ENCODE peak calls at places on chromosomes 13 and 19, in five cellular contexts. One of them, this sample, is unnamed.

GRCh38 chr13:96728463-96728862 is 265.8 kb downstream of the OXGR1 start:
- DNase-seq in right atrium auricular region: no peak
- DNase-seq in fibroblast of lung: no peak
- DNase-seq in AG09309: no peak
- DNase-seq in CD8-positive, alpha-beta T cell: no peak
- DNase-seq in this sample: no peak

GRCh38 chr13:80367473-80367872 is 26.5 kb upstream of the SPRY2 start:
- DNase-seq in right atrium auricular region: no peak
- DNase-seq in fibroblast of lung: no peak
- DNase-seq in AG09309: no peak
- DNase-seq in CD8-positive, alpha-beta T cell: no peak
- DNase-seq in this sample: no peak

GRCh38 chr19:19562665-19563347 is 24.7 kb downstream of the CILP2 start:
- DNase-seq in right atrium auricular region: no peak
- DNase-seq in fibroblast of lung: no peak
- DNase-seq in AG09309: no peak
- DNase-seq in CD8-positive, alpha-beta T cell: peak
- DNase-seq in this sample: no peak

GRCh38 chr13:77874406-77874805 is 44.2 kb downstream of the EDNRB start:
- DNase-seq in right atrium auricular region: no peak
- DNase-seq in fibroblast of lung: peak
- DNase-seq in AG09309: no peak
- DNase-seq in CD8-positive, alpha-beta T cell: no peak
- DNase-seq in this sample: peak

GRCh38 chr19:49458567-49458903 is 5.5 kb downstream of the ALDH16A1 start:
- DNase-seq in right atrium auricular region: no peak
- DNase-seq in fibroblast of lung: no peak
- DNase-seq in AG09309: no peak
- DNase-seq in CD8-positive, alpha-beta T cell: no peak
- DNase-seq in this sample: no peak

GRCh38 chr13:50643055-50643454 is 200.4 kb downstream of the DLEU7 start:
- DNase-seq in right atrium auricular region: no peak
- DNase-seq in fibroblast of lung: no peak
- DNase-seq in AG09309: no peak
- DNase-seq in CD8-positive, alpha-beta T cell: no peak
- DNase-seq in this sample: no peak

GRCh38 chr19:4732680-4733114 is 9.1 kb upstream of the DPP9 start:
- DNase-seq in right atrium auricular region: no peak
- DNase-seq in fibroblast of lung: peak
- DNase-seq in AG09309: no peak
- DNase-seq in CD8-positive, alpha-beta T cell: peak
- DNase-seq in this sample: peak

GRCh38 chr19:21604941-21605548 is 99.6 kb downstream of the ZNF429 start:
- DNase-seq in right atrium auricular region: no peak
- DNase-seq in fibroblast of lung: peak
- DNase-seq in AG09309: no peak
- DNase-seq in CD8-positive, alpha-beta T cell: no peak
- DNase-seq in this sample: peak

GRCh38 chr13:113077566-113077952 is 28.0 kb upstream of the F7 start:
- DNase-seq in right atrium auricular region: no peak
- DNase-seq in fibroblast of lung: no peak
- DNase-seq in AG09309: no peak
- DNase-seq in CD8-positive, alpha-beta T cell: no peak
- DNase-seq in this sample: no peak

GRCh38 chr13:112438515-112438914 is 62.4 kb downstream of the SPACA7 start:
- DNase-seq in right atrium auricular region: no peak
- DNase-seq in fibroblast of lung: no peak
- DNase-seq in AG09309: no peak
- DNase-seq in CD8-positive, alpha-beta T cell: no peak
- DNase-seq in this sample: no peak

GRCh38 chr13:71789952-71790351 is 77.1 kb downstream of the DACH1 start:
- DNase-seq in right atrium auricular region: no peak
- DNase-seq in fibroblast of lung: peak
- DNase-seq in AG09309: no peak
- DNase-seq in CD8-positive, alpha-beta T cell: no peak
- DNase-seq in this sample: peak

GRCh38 chr13:42274386-42275097 is 2.6 kb downstream of the AKAP11 start:
- DNase-seq in right atrium auricular region: no peak
- DNase-seq in fibroblast of lung: no peak
- DNase-seq in AG09309: no peak
- DNase-seq in CD8-positive, alpha-beta T cell: no peak
- DNase-seq in this sample: no peak

GRCh38 chr13:107864543-107865460 is 350.5 kb downstream of the LIG4 start:
- DNase-seq in right atrium auricular region: no peak
- DNase-seq in fibroblast of lung: peak
- DNase-seq in AG09309: no peak
- DNase-seq in CD8-positive, alpha-beta T cell: no peak
- DNase-seq in this sample: peak

GRCh38 chr19:56076413-56076998 is 44.6 kb downstream of the ZNF787 start:
- DNase-seq in right atrium auricular region: no peak
- DNase-seq in fibroblast of lung: peak
- DNase-seq in AG09309: peak
- DNase-seq in CD8-positive, alpha-beta T cell: peak
- DNase-seq in this sample: peak

GRCh38 chr13:33524086-33524485 is 238.5 kb upstream of the STARD13 start:
- DNase-seq in right atrium auricular region: no peak
- DNase-seq in fibroblast of lung: peak
- DNase-seq in AG09309: peak
- DNase-seq in CD8-positive, alpha-beta T cell: no peak
- DNase-seq in this sample: peak

GRCh38 chr13:99465454-99465853 is 35.8 kb upstream of the TM9SF2 start:
- DNase-seq in right atrium auricular region: no peak
- DNase-seq in fibroblast of lung: no peak
- DNase-seq in AG09309: no peak
- DNase-seq in CD8-positive, alpha-beta T cell: no peak
- DNase-seq in this sample: no peak
- H3K4me3 ChIP-seq in right atrium auricular region: no peak
- H3K4me3 ChIP-seq in fibroblast of lung: no peak
- H3K4me3 ChIP-seq in AG09309: no peak
- H3K4me3 ChIP-seq in CD8-positive, alpha-beta T cell: no peak
- H3K4me3 ChIP-seq in this sample: no peak

DNA sequence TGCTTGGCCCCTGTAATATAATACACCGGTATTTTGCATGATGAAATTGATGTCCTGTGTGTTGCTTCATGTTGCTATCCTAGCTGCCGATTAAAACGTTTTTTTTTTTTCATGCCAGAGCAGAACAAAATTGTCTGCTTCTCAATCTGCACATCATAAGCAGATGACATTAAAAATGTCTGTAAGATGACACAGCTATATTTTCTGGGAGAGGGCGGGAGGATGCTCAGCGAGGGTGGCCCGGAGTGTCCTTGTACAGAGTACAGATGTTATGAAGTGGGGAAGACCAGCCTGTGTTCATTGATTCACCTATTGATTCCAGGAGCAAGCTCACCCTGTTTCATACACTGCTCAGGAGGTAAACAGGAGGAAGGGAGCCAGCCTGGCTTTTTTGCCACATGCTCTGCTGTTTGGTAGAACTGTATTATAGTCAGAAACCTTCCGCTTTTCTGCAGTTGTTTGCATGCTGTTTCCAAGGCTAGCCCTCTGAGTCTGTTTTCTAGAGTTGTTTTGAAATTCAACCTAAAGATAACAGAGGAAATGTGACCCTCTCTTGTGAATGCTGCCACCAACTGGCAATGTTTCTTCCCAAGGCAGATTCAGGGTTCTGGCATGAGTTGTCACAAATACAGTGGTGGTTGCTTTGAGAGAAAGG is 4.7 kb upstream of the IRS2 start:
- DNase-seq in right atrium auricular region: no peak
- DNase-seq in fibroblast of lung: peak
- DNase-seq in AG09309: no peak
- DNase-seq in CD8-positive, alpha-beta T cell: peak
- DNase-seq in this sample: peak
- TF ChIP-seq CTCF in right atrium auricular region: peak
- TF ChIP-seq CTCF in fibroblast of lung: peak
- TF ChIP-seq CTCF in AG09309: peak
- TF ChIP-seq CTCF in CD8-positive, alpha-beta T cell: peak
- TF ChIP-seq CTCF in this sample: peak

GRCh38 chr19:15031675-15032074 is 17.6 kb upstream of the CASP14 start:
- DNase-seq in right atrium auricular region: no peak
- DNase-seq in fibroblast of lung: no peak
- DNase-seq in AG09309: no peak
- DNase-seq in CD8-positive, alpha-beta T cell: no peak
- DNase-seq in this sample: no peak
- H3K4me3 ChIP-seq in right atrium auricular region: no peak
- H3K4me3 ChIP-seq in fibroblast of lung: no peak
- H3K4me3 ChIP-seq in AG09309: no peak
- H3K4me3 ChIP-seq in CD8-positive, alpha-beta T cell: no peak
- H3K4me3 ChIP-seq in this sample: no peak

GRCh38 chr19:30378701-30379100 is 6.5 kb downstream of the ZNF536 start:
- DNase-seq in right atrium auricular region: no peak
- DNase-seq in fibroblast of lung: no peak
- DNase-seq in AG09309: no peak
- DNase-seq in CD8-positive, alpha-beta T cell: no peak
- DNase-seq in this sample: no peak

GRCh38 chr19:30376826-30377425 is 4.7 kb downstream of the ZNF536 start:
- DNase-seq in right atrium auricular region: no peak
- DNase-seq in fibroblast of lung: no peak
- DNase-seq in AG09309: no peak
- DNase-seq in CD8-positive, alpha-beta T cell: no peak
- DNase-seq in this sample: no peak

GRCh38 chr19:30374791-30375650 is 2.8 kb downstream of the ZNF536 start:
- DNase-seq in right atrium auricular region: no peak
- DNase-seq in fibroblast of lung: no peak
- DNase-seq in AG09309: no peak
- DNase-seq in CD8-positive, alpha-beta T cell: no peak
- DNase-seq in this sample: no peak

GRCh38 chr19:30375651-30376050 is 3.5 kb downstream of the ZNF536 start:
- DNase-seq in right atrium auricular region: no peak
- DNase-seq in fibroblast of lung: no peak
- DNase-seq in AG09309: no peak
- DNase-seq in CD8-positive, alpha-beta T cell: no peak
- DNase-seq in this sample: no peak

GRCh38 chr19:30376272-30376671 is 4.1 kb downstream of the ZNF536 start:
- DNase-seq in right atrium auricular region: no peak
- DNase-seq in fibroblast of lung: no peak
- DNase-seq in AG09309: no peak
- DNase-seq in CD8-positive, alpha-beta T cell: no peak
- DNase-seq in this sample: no peak
- TF ChIP-seq CTCF in right atrium auricular region: no peak
- TF ChIP-seq CTCF in fibroblast of lung: no peak
- TF ChIP-seq CTCF in AG09309: no peak
- TF ChIP-seq CTCF in CD8-positive, alpha-beta T cell: no peak
- TF ChIP-seq CTCF in this sample: no peak

GRCh38 chr13:106534844-106535551 is 464 bp downstream of the EFNB2 start:
- DNase-seq in right atrium auricular region: no peak
- DNase-seq in fibroblast of lung: peak
- DNase-seq in AG09309: no peak
- DNase-seq in CD8-positive, alpha-beta T cell: peak
- DNase-seq in this sample: peak
- H3K4me3 ChIP-seq in right atrium auricular region: peak
- H3K4me3 ChIP-seq in fibroblast of lung: peak
- H3K4me3 ChIP-seq in AG09309: peak
- H3K4me3 ChIP-seq in CD8-positive, alpha-beta T cell: peak
- H3K4me3 ChIP-seq in this sample: peak

GRCh38 chr19:29596885-29597525 is 9.1 kb upstream of the POP4 start:
- DNase-seq in right atrium auricular region: no peak
- DNase-seq in fibroblast of lung: peak
- DNase-seq in AG09309: no peak
- DNase-seq in CD8-positive, alpha-beta T cell: no peak
- DNase-seq in this sample: peak
- TF ChIP-seq CTCF in right atrium auricular region: no peak
- TF ChIP-seq CTCF in fibroblast of lung: no peak
- TF ChIP-seq CTCF in AG09309: peak
- TF ChIP-seq CTCF in CD8-positive, alpha-beta T cell: no peak
- TF ChIP-seq CTCF in this sample: peak

GRCh38 chr13:35994131-35994966 is 136.8 kb downstream of the DCLK1 start:
- DNase-seq in right atrium auricular region: no peak
- DNase-seq in fibroblast of lung: peak
- DNase-seq in AG09309: peak
- DNase-seq in CD8-positive, alpha-beta T cell: no peak
- DNase-seq in this sample: peak
- H3K4me3 ChIP-seq in right atrium auricular region: no peak
- H3K4me3 ChIP-seq in fibroblast of lung: no peak
- H3K4me3 ChIP-seq in AG09309: no peak
- H3K4me3 ChIP-seq in CD8-positive, alpha-beta T cell: no peak
- H3K4me3 ChIP-seq in this sample: no peak